ENCODE peak calls at places on chromosomes 1 and 21, in ten cellular contexts. One of them, this sample, is unnamed.
A peak's percentile ranks its signal among the peaks of the same experiment; 100 is the strongest.

GRCh38 chr1:208778417-208778816 is 534.2 kb upstream of the PLXNA2 start:
- DNase-seq in A549: no peak
- DNase-seq in right lobe of liver: no peak
- DNase-seq in lower lobe of right lung: no peak
- DNase-seq in uterus: no peak
- DNase-seq in PC-3: peak; percentile 49
- DNase-seq in colonic mucosa: no peak
- DNase-seq in heart right ventricle: no peak
- DNase-seq in Panc1: no peak
- DNase-seq in body of pancreas: no peak
- DNase-seq in this sample: no peak

GRCh38 chr1:45809761-45810160 is 6.3 kb downstream of the MAST2 start:
- DNase-seq in A549: no peak
- DNase-seq in right lobe of liver: no peak
- DNase-seq in lower lobe of right lung: no peak
- DNase-seq in uterus: no peak
- DNase-seq in PC-3: peak; percentile 31
- DNase-seq in colonic mucosa: no peak
- DNase-seq in heart right ventricle: no peak
- DNase-seq in Panc1: no peak
- DNase-seq in body of pancreas: no peak
- DNase-seq in this sample: no peak

GRCh38 chr1:24714859-24715520 is 30.3 kb upstream of the CLIC4 start:
- DNase-seq in A549: no peak
- DNase-seq in right lobe of liver: no peak
- DNase-seq in lower lobe of right lung: no peak
- DNase-seq in uterus: no peak
- DNase-seq in PC-3: no peak
- DNase-seq in colonic mucosa: no peak
- DNase-seq in heart right ventricle: no peak
- DNase-seq in Panc1: no peak
- DNase-seq in body of pancreas: no peak
- DNase-seq in this sample: no peak

GRCh38 chr1:1202831-1203560 is 3.4 kb downstream of the TNFRSF18 start:
- DNase-seq in A549: no peak
- DNase-seq in right lobe of liver: no peak
- DNase-seq in lower lobe of right lung: peak; percentile 41
- DNase-seq in uterus: no peak
- DNase-seq in PC-3: no peak
- DNase-seq in colonic mucosa: no peak
- DNase-seq in heart right ventricle: no peak
- DNase-seq in Panc1: no peak
- DNase-seq in body of pancreas: no peak
- DNase-seq in this sample: no peak

GRCh38 chr1:248406721-248407692 is 4.2 kb downstream of the OR2T1 start:
- DNase-seq in A549: no peak
- DNase-seq in right lobe of liver: no peak
- DNase-seq in lower lobe of right lung: no peak
- DNase-seq in uterus: no peak
- DNase-seq in PC-3: no peak
- DNase-seq in colonic mucosa: no peak
- DNase-seq in heart right ventricle: no peak
- DNase-seq in Panc1: no peak
- DNase-seq in body of pancreas: no peak
- DNase-seq in this sample: no peak

GRCh38 chr1:30976143-30976542 is 67.6 kb upstream of the SDC3 start:
- DNase-seq in A549: no peak
- DNase-seq in right lobe of liver: no peak
- DNase-seq in lower lobe of right lung: no peak
- DNase-seq in uterus: no peak
- DNase-seq in PC-3: no peak
- DNase-seq in colonic mucosa: no peak
- DNase-seq in heart right ventricle: no peak
- DNase-seq in Panc1: no peak
- DNase-seq in body of pancreas: peak; percentile 27
- DNase-seq in this sample: no peak

GRCh38 chr1:212186427-212187207 is 98.6 kb upstream of the PPP2R5A start:
- DNase-seq in A549: no peak
- DNase-seq in right lobe of liver: no peak
- DNase-seq in lower lobe of right lung: no peak
- DNase-seq in uterus: no peak
- DNase-seq in PC-3: no peak
- DNase-seq in colonic mucosa: peak; percentile 52
- DNase-seq in heart right ventricle: no peak
- DNase-seq in Panc1: no peak
- DNase-seq in body of pancreas: peak; percentile 37
- DNase-seq in this sample: no peak

GRCh38 chr1:44588551-44588950 is 85.7 kb downstream of the TMEM53 start:
- DNase-seq in A549: no peak
- DNase-seq in right lobe of liver: no peak
- DNase-seq in lower lobe of right lung: no peak
- DNase-seq in uterus: no peak
- DNase-seq in PC-3: no peak
- DNase-seq in colonic mucosa: no peak
- DNase-seq in heart right ventricle: no peak
- DNase-seq in Panc1: no peak
- DNase-seq in body of pancreas: no peak
- DNase-seq in this sample: no peak

GRCh38 chr1:227987181-227987580 is 19.6 kb upstream of the WNT3A start:
- DNase-seq in A549: no peak
- DNase-seq in right lobe of liver: no peak
- DNase-seq in lower lobe of right lung: no peak
- DNase-seq in uterus: no peak
- DNase-seq in PC-3: no peak
- DNase-seq in colonic mucosa: no peak
- DNase-seq in heart right ventricle: no peak
- DNase-seq in Panc1: no peak
- DNase-seq in body of pancreas: no peak
- DNase-seq in this sample: no peak

GRCh38 chr1:225906467-225906866 is 17.5 kb upstream of the LEFTY1 start:
- DNase-seq in A549: no peak
- DNase-seq in right lobe of liver: no peak
- DNase-seq in lower lobe of right lung: no peak
- DNase-seq in uterus: no peak
- DNase-seq in PC-3: no peak
- DNase-seq in colonic mucosa: no peak
- DNase-seq in heart right ventricle: no peak
- DNase-seq in Panc1: no peak
- DNase-seq in body of pancreas: no peak
- DNase-seq in this sample: no peak

GRCh38 chr1:59279651-59280050 is 17.2 kb upstream of the FGGY start:
- DNase-seq in A549: no peak
- DNase-seq in right lobe of liver: no peak
- DNase-seq in lower lobe of right lung: no peak
- DNase-seq in uterus: no peak
- DNase-seq in PC-3: no peak
- DNase-seq in colonic mucosa: no peak
- DNase-seq in heart right ventricle: no peak
- DNase-seq in Panc1: no peak
- DNase-seq in body of pancreas: no peak
- DNase-seq in this sample: no peak

GRCh38 chr1:77282187-77282865 is 507 bp downstream of the AK5 start:
- DNase-seq in A549: peak; percentile 29
- DNase-seq in right lobe of liver: no peak
- DNase-seq in lower lobe of right lung: peak; percentile 45
- DNase-seq in uterus: no peak
- DNase-seq in PC-3: peak; percentile 23
- DNase-seq in colonic mucosa: no peak
- DNase-seq in heart right ventricle: no peak
- DNase-seq in Panc1: no peak
- DNase-seq in body of pancreas: no peak
- DNase-seq in this sample: peak; percentile 42

GRCh38 chr1:145918992-145919939 is 749 bp upstream of the PEX11B start:
- DNase-seq in A549: peak; percentile 47
- DNase-seq in right lobe of liver: peak; percentile 89
- DNase-seq in lower lobe of right lung: peak; percentile 83
- DNase-seq in uterus: peak; percentile 68
- DNase-seq in PC-3: peak; percentile 82
- DNase-seq in colonic mucosa: peak; percentile 79
- DNase-seq in heart right ventricle: peak; percentile 49
- DNase-seq in Panc1: no peak
- DNase-seq in body of pancreas: peak; percentile 81
- DNase-seq in this sample: no peak

GRCh38 chr1:230772457-230773395 is 25.5 kb downstream of the CAPN9 start:
- DNase-seq in A549: peak; percentile 53
- DNase-seq in right lobe of liver: peak; percentile 60
- DNase-seq in lower lobe of right lung: no peak
- DNase-seq in uterus: no peak
- DNase-seq in PC-3: peak; percentile 88
- DNase-seq in colonic mucosa: peak; percentile 41
- DNase-seq in heart right ventricle: peak; percentile 76
- DNase-seq in Panc1: no peak
- DNase-seq in body of pancreas: peak; percentile 66
- DNase-seq in this sample: no peak

GRCh38 chr1:219296430-219296850 is 122.8 kb downstream of the LYPLAL1 start:
- DNase-seq in A549: no peak
- DNase-seq in right lobe of liver: no peak
- DNase-seq in lower lobe of right lung: no peak
- DNase-seq in uterus: no peak
- DNase-seq in PC-3: peak; percentile 55
- DNase-seq in colonic mucosa: no peak
- DNase-seq in heart right ventricle: no peak
- DNase-seq in Panc1: no peak
- DNase-seq in body of pancreas: no peak
- DNase-seq in this sample: no peak

GRCh38 chr21:37365657-37366487 is 701 bp upstream of the DYRK1A start:
- DNase-seq in A549: peak; percentile 65
- DNase-seq in right lobe of liver: peak; percentile 81
- DNase-seq in lower lobe of right lung: peak; percentile 84
- DNase-seq in uterus: peak; percentile 69
- DNase-seq in PC-3: peak; percentile 81
- DNase-seq in colonic mucosa: peak; percentile 72
- DNase-seq in heart right ventricle: peak; percentile 58
- DNase-seq in Panc1: no peak
- DNase-seq in body of pancreas: peak; percentile 74
- DNase-seq in this sample: no peak

GRCh38 chr1:12380316-12381249 is 150.8 kb downstream of the VPS13D start:
- DNase-seq in A549: peak; percentile 32
- DNase-seq in right lobe of liver: no peak
- DNase-seq in lower lobe of right lung: no peak
- DNase-seq in uterus: no peak
- DNase-seq in PC-3: peak; percentile 61
- DNase-seq in colonic mucosa: peak; percentile 29
- DNase-seq in heart right ventricle: no peak
- DNase-seq in Panc1: no peak
- DNase-seq in body of pancreas: no peak
- DNase-seq in this sample: no peak

GRCh38 chr1:54409156-54410142 is 3.3 kb upstream of the SSBP3 start:
- DNase-seq in A549: no peak
- DNase-seq in right lobe of liver: no peak
- DNase-seq in lower lobe of right lung: no peak
- DNase-seq in uterus: no peak
- DNase-seq in PC-3: no peak
- DNase-seq in colonic mucosa: peak; percentile 78
- DNase-seq in heart right ventricle: no peak
- DNase-seq in Panc1: no peak
- DNase-seq in body of pancreas: no peak
- DNase-seq in this sample: no peak

GRCh38 chr1:18886003-18886335 is 16.4 kb downstream of the ALDH4A1 start:
- DNase-seq in A549: peak; percentile 23
- DNase-seq in right lobe of liver: no peak
- DNase-seq in lower lobe of right lung: no peak
- DNase-seq in uterus: no peak
- DNase-seq in PC-3: no peak
- DNase-seq in colonic mucosa: no peak
- DNase-seq in heart right ventricle: no peak
- DNase-seq in Panc1: no peak
- DNase-seq in body of pancreas: no peak
- DNase-seq in this sample: no peak

GRCh38 chr1:65959896-65960295 is 167.2 kb downstream of the PDE4B start:
- DNase-seq in A549: peak; percentile 54
- DNase-seq in right lobe of liver: no peak
- DNase-seq in lower lobe of right lung: no peak
- DNase-seq in uterus: no peak
- DNase-seq in PC-3: no peak
- DNase-seq in colonic mucosa: no peak
- DNase-seq in heart right ventricle: no peak
- DNase-seq in Panc1: no peak
- DNase-seq in body of pancreas: no peak
- DNase-seq in this sample: no peak
- H3K27ac ChIP-seq in A549: peak overlapping the region; percentile 66
- H3K27ac ChIP-seq in right lobe of liver: no peak overlapping the region
- H3K27ac ChIP-seq in lower lobe of right lung: no peak overlapping the region
- H3K27ac ChIP-seq in uterus: no peak overlapping the region
- H3K27ac ChIP-seq in PC-3: no peak overlapping the region
- H3K27ac ChIP-seq in colonic mucosa: no peak overlapping the region
- H3K27ac ChIP-seq in heart right ventricle: no peak overlapping the region
- H3K27ac ChIP-seq in Panc1: no peak overlapping the region
- H3K27ac ChIP-seq in body of pancreas: no peak overlapping the region
- H3K27ac ChIP-seq in this sample: no peak overlapping the region

DNA sequence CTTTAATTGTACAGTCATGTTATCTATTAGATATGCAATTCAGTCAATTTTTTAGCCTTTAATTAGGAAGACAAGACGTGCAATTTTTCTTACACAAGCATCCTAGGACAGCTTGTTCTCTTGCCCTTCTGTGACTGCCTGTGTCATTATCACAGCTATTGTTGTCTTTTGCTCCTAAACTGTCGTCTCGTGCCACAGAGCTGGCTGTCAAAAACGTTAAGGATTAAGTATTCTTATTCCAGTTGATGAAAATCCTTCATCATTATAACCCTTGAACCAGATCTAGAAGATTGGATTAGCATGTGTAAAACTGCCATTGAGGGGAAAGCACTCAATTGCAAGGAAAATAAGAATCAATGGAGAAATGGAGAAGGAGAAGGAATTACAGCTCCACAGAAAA is 43.8 kb upstream of the AIM2 start:
- DNase-seq in A549: no peak
- DNase-seq in right lobe of liver: no peak
- DNase-seq in lower lobe of right lung: no peak
- DNase-seq in uterus: no peak
- DNase-seq in PC-3: no peak
- DNase-seq in colonic mucosa: no peak
- DNase-seq in heart right ventricle: no peak
- DNase-seq in Panc1: no peak
- DNase-seq in body of pancreas: no peak
- DNase-seq in this sample: no peak
- H3K4me1 ChIP-seq in A549: no peaks in the 10 kb centered on the region
- H3K4me1 ChIP-seq in right lobe of liver: no peaks in the 10 kb centered on the region
- H3K4me1 ChIP-seq in lower lobe of right lung: no peaks in the 10 kb centered on the region
- H3K4me1 ChIP-seq in uterus: no peaks in the 10 kb centered on the region
- H3K4me1 ChIP-seq in PC-3: no peaks in the 10 kb centered on the region
- H3K4me1 ChIP-seq in colonic mucosa: no peaks in the 10 kb centered on the region
- H3K4me1 ChIP-seq in heart right ventricle: no peaks in the 10 kb centered on the region
- H3K4me1 ChIP-seq in Panc1: no peaks in the 10 kb centered on the region
- H3K4me1 ChIP-seq in body of pancreas: no peaks in the 10 kb centered on the region
- H3K4me1 ChIP-seq in this sample: no peaks in the 10 kb centered on the region

GRCh38 chr1:90501281-90501680 is 215.8 kb downstream of the BARHL2 start:
- DNase-seq in A549: no peak
- DNase-seq in right lobe of liver: no peak
- DNase-seq in lower lobe of right lung: no peak
- DNase-seq in uterus: no peak
- DNase-seq in PC-3: no peak
- DNase-seq in colonic mucosa: no peak
- DNase-seq in heart right ventricle: no peak
- DNase-seq in Panc1: no peak
- DNase-seq in body of pancreas: no peak
- DNase-seq in this sample: no peak
- H3K27ac ChIP-seq in A549: no peak overlapping the region
- H3K27ac ChIP-seq in right lobe of liver: no peak overlapping the region
- H3K27ac ChIP-seq in lower lobe of right lung: no peak overlapping the region
- H3K27ac ChIP-seq in uterus: no peak overlapping the region
- H3K27ac ChIP-seq in PC-3: no peak overlapping the region
- H3K27ac ChIP-seq in colonic mucosa: no peak overlapping the region
- H3K27ac ChIP-seq in heart right ventricle: no peak overlapping the region
- H3K27ac ChIP-seq in Panc1: no peak overlapping the region
- H3K27ac ChIP-seq in body of pancreas: no peak overlapping the region
- H3K27ac ChIP-seq in this sample: no peak overlapping the region

GRCh38 chr1:112083487-112083886 is 94.0 kb upstream of the KCND3 start:
- DNase-seq in A549: no peak
- DNase-seq in right lobe of liver: no peak
- DNase-seq in lower lobe of right lung: no peak
- DNase-seq in uterus: no peak
- DNase-seq in PC-3: peak; percentile 42
- DNase-seq in colonic mucosa: no peak
- DNase-seq in heart right ventricle: no peak
- DNase-seq in Panc1: no peak
- DNase-seq in body of pancreas: no peak
- DNase-seq in this sample: no peak
- H3K4me1 ChIP-seq in A549: no peaks in the 10 kb centered on the region
- H3K4me1 ChIP-seq in right lobe of liver: no peaks in the 10 kb centered on the region
- H3K4me1 ChIP-seq in lower lobe of right lung: no peaks in the 10 kb centered on the region
- H3K4me1 ChIP-seq in uterus: no peaks in the 10 kb centered on the region
- H3K4me1 ChIP-seq in PC-3: no peaks in the 10 kb centered on the region
- H3K4me1 ChIP-seq in colonic mucosa: no peaks in the 10 kb centered on the region
- H3K4me1 ChIP-seq in heart right ventricle: no peaks in the 10 kb centered on the region
- H3K4me1 ChIP-seq in Panc1: no peaks in the 10 kb centered on the region
- H3K4me1 ChIP-seq in body of pancreas: no peaks in the 10 kb centered on the region
- H3K4me1 ChIP-seq in this sample: no peaks in the 10 kb centered on the region